ENCODE peak calls at places on chromosomes 16 and 17, in eight cellular contexts. K is transverse colon, U is lung, N is neural progenitor cell, R is H9, M is sigmoid colon, Z is RWPE2, W is A549. Q is an unnamed sample.

GRCh38 chr16:74083582-74083981 is 213.0 kb upstream of the PSMD7 start:
- DNase-seq in M (no peak), K (no peak), N (no peak), U (no peak), W (no peak), Z (no peak), R (no peak), Q (no peak)

GRCh38 chr17:44069974-44070454 is 521 bp upstream of the G6PC3 start:
- DNase-seq in N (no peak), M (no peak), K (no peak), U (no peak), W (peak; percentile 66), Z (no peak), R (peak; percentile 70), Q (no peak)

GRCh38 chr16:89581045-89581695 is 5.6 kb downstream of the CPNE7 start:
- DNase-seq in N (no peak), W (peak; percentile 82), Z (peak; percentile 90), R (no peak), U (no peak), K (no peak), M (no peak), Q (no peak)

GRCh38 chr16:1821861-1822611 is 4.6 kb downstream of the HAGH start:
- DNase-seq in N (no peak), K (no peak), M (no peak), R (no peak), U (no peak), Z (peak; percentile 62), W (no peak), Q (no peak)

GRCh38 chr16:4852221-4852872 is 5.1 kb downstream of the UBN1 start:
- DNase-seq in W (peak; percentile 51), K (peak; percentile 31), U (no peak), R (no peak), N (no peak), Z (no peak), M (no peak), Q (no peak)

GRCh38 chr17:64984776-64985521 is 65.7 kb upstream of the LRRC37A3 start:
- DNase-seq in W (no peak), M (no peak), Z (no peak), N (no peak), U (no peak), K (peak; percentile 29), R (no peak), Q (peak; percentile 38)

GRCh38 chr16:26710475-26710874 is 356.3 kb upstream of the C16orf82 start:
- DNase-seq in Z (no peak), R (no peak), N (no peak), W (no peak), M (no peak), U (no peak), K (no peak), Q (no peak)

GRCh38 chr17:13002761-13003453 is 14.9 kb downstream of the ELAC2 start:
- DNase-seq in N (peak; percentile 87), R (peak; percentile 78), U (peak; percentile 70), Z (peak; percentile 45), W (peak; percentile 80), M (peak; percentile 86), K (peak; percentile 80), Q (peak; percentile 72)

GRCh38 chr16:87681990-87682570 is 79.8 kb downstream of the JPH3 start:
- DNase-seq in W (peak; percentile 46), Z (no peak), N (peak; percentile 33), K (no peak), U (no peak), R (peak; percentile 74), M (no peak), Q (no peak)

GRCh38 chr16:75102595-75102994 is 14.0 kb downstream of the LDHD start:
- DNase-seq in W (no peak), N (no peak), R (peak; percentile 20), M (no peak), K (no peak), Z (no peak), U (no peak), Q (no peak)

GRCh38 chr17:41718287-41718645 is 6.1 kb downstream of the GAST start:
- DNase-seq in Z (no peak), N (no peak), U (no peak), R (no peak), M (no peak), W (no peak), K (no peak), Q (peak; percentile 39)

GRCh38 chr17:19388791-19389190 is 1.8 kb upstream of the MFAP4 start:
- DNase-seq in N (no peak), R (no peak), W (no peak), M (peak; percentile 80), Z (no peak), U (no peak), K (peak; percentile 6), Q (no peak)

GRCh38 chr17:49715717-49716279 is 8.0 kb upstream of the SLC35B1 start:
- DNase-seq in W (no peak), U (no peak), Z (no peak), R (no peak), M (no peak), N (no peak), K (no peak), Q (no peak)

GRCh38 chr17:17947309-17947708 is 24.9 kb downstream of the TOM1L2 start:
- DNase-seq in Z (no peak), R (no peak), U (no peak), N (no peak), K (no peak), W (no peak), M (no peak), Q (no peak)
- H3K27ac ChIP-seq in Z (peak overlapping the region; percentile 80), R (no peak overlapping the region), U (no peak overlapping the region), N (no peak overlapping the region), K (no peak overlapping the region), W (peak overlapping the region; percentile 24), M (no peak overlapping the region), Q (no peak overlapping the region)

GRCh38 chr16:85490971-85491771 is 122.0 kb upstream of the GSE1 start:
- DNase-seq in N (peak; percentile 65), U (no peak), Z (no peak), K (peak; percentile 65), M (no peak), W (peak; percentile 63), R (peak; percentile 60), Q (no peak)
- H3K27ac ChIP-seq in N (no peak overlapping the region), U (peak overlapping the region; percentile 61), Z (no peak overlapping the region), K (no peak overlapping the region), M (peak overlapping the region; percentile 57), W (peak overlapping the region; percentile 71), R (no peak overlapping the region), Q (no peak overlapping the region)

DNA sequence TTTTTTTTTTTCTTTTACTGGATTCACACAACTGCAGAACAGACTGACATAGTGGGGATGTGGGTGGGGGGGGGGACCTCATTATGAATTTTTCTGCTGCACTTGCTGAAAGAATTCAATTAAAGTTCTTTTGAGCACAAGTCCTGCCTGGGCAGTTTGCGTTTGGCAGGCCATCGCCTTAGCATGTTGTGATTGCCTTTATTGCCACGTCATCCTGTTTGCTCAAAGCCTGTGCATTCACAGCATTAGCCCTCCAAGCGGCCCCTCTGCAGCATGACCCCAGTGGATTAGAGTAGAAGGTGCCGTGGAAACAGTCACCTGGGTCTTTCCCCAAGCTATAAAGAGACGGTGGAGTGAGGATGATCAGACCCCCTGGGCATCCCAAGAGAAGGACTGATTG is 17.1 kb downstream of the MSI2 start:
- DNase-seq in Z (no peak), M (no peak), W (no peak), U (no peak), R (no peak), N (no peak), K (no peak), Q (no peak)
- H3K27ac ChIP-seq in Z (no peak overlapping the region), M (no peak overlapping the region), W (no peak overlapping the region), U (no peak overlapping the region), R (no peak overlapping the region), N (no peak overlapping the region), K (no peak overlapping the region), Q (peak overlapping the region; percentile 86)

GRCh38 chr17:82548681-82549303 is 29.3 kb downstream of the FOXK2 start:
- DNase-seq in R (no peak), M (peak; percentile 76), U (peak; percentile 47), W (no peak), N (no peak), Z (no peak), K (peak; percentile 66), Q (no peak)
- H3K27ac ChIP-seq in R (no peak overlapping the region), M (peak overlapping the region; percentile 62), U (peak overlapping the region; percentile 65), W (no peak overlapping the region), N (no peak overlapping the region), Z (peak overlapping the region; percentile 7), K (peak overlapping the region; percentile 54), Q (no peak overlapping the region)

GRCh38 chr16:70736454-70737376 is 50.9 kb upstream of the MTSS2 start:
- DNase-seq in K (no peak), M (no peak), W (no peak), Z (no peak), N (peak; percentile 23), R (no peak), U (no peak), Q (no peak)

GRCh38 chr16:70737377-70738082 is 51.7 kb upstream of the MTSS2 start:
- DNase-seq in R (no peak), W (no peak), U (peak; percentile 52), N (no peak), Z (no peak), M (peak; percentile 91), K (peak; percentile 77), Q (no peak)

GRCh38 chr16:70734522-70734921 is 48.7 kb upstream of the MTSS2 start:
- DNase-seq in W (no peak), N (no peak), K (no peak), R (no peak), M (no peak), Z (no peak), U (no peak), Q (no peak)

GRCh38 chr16:70738083-70738977 is 52.5 kb upstream of the MTSS2 start:
- DNase-seq in M (peak; percentile 94), Z (no peak), K (peak; percentile 56), R (peak; percentile 76), W (peak; percentile 83), N (peak; percentile 61), U (peak; percentile 69), Q (no peak)

DNA sequence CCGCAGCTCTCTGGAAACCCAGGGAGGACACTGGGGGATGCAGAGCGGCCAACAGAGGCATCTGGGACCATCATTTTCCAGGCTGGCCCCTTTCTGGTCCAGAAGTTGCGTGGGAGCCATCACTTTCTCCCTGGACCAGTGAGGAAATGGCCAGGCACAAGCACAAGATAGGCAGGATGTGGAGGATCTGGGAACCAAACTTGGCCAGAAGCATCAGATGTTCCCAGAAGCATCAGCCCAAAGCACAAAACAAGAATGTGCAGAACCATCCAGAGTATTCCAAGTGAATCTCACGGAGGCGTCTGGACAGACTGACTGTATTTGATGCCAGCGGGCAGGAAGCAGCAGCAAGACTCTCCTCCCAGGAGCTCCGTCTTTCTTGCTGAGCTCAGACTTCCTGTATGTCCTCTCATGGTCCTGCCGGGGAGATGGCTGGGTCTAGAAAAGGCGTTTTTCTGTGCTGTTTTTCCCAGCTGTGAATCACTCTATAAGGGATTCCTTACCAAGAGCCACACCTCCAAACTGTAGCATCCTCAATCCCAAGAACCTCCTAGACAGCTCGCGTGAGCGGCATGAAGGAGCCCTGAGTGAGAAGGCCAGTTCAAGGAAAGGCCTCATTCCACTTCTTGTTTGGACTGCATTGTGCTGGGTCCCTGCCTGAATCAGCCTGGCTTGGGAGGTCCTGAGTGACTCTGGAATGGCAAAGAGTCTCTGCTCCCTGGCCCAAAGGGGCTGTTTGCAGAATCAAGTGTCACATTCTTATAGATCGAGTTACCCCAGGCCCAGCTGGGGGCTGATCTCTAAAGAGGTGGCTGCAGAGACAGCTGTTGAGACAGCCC is 49.5 kb upstream of the MTSS2 start:
- DNase-seq in M (peak; percentile 89), Z (no peak), K (no peak), N (peak; percentile 53), W (no peak), R (peak; percentile 45), U (no peak), Q (no peak)
- H3K27ac ChIP-seq in M (peak overlapping the region; percentile 91), Z (no peak overlapping the region), K (peak overlapping the region; percentile 87), N (peak overlapping the region; percentile 31), W (no peak overlapping the region), R (no peak overlapping the region), U (peak overlapping the region; percentile 80), Q (no peak overlapping the region)

Q was measured in caudate nucleus.